ENCODE peak calls at places on chromosomes 13 and 19, in seven cellular contexts. N, Q, M, X, V, L and J are unnamed samples.

GRCh38 chr13:89514534-89515312 is 1832.8 kb upstream of the MIR17HG start:
- DNase-seq in N (no peak), X (peak; percentile 83), M (no peak), V (no peak), Q (peak; percentile 11), L (no peak), J (peak; percentile 91)

GRCh38 chr19:10289167-10289835 is 451 bp upstream of the ICAM5 start:
- DNase-seq in V (peak; percentile 77), N (peak; percentile 77), X (peak; percentile 33), L (no peak), Q (no peak), M (peak; percentile 55), J (no peak)

GRCh38 chr13:103351035-103351828 is 285.0 kb upstream of the SLC10A2 start:
- DNase-seq in X (peak; percentile 37), Q (no peak), N (peak; percentile 3), V (peak; percentile 33), L (no peak), M (peak; percentile 19), J (peak; percentile 67)

GRCh38 chr13:39226359-39226758 is 188.1 kb downstream of the NHLRC3 start:
- DNase-seq in L (no peak), M (no peak), N (no peak), V (no peak), Q (no peak), X (no peak), J (no peak)

GRCh38 chr13:20414475-20415287 is 111.0 kb downstream of the CRYL1 start:
- DNase-seq in N (no peak), M (no peak), L (no peak), X (no peak), Q (no peak), V (no peak), J (no peak)

GRCh38 chr19:34888091-34888490 is 38.6 kb upstream of the ZNF30 start:
- DNase-seq in L (no peak), Q (no peak), N (no peak), M (no peak), X (no peak), V (no peak), J (no peak)

GRCh38 chr13:42626461-42626860 is 52.5 kb downstream of the TNFSF11 start:
- DNase-seq in X (no peak), M (no peak), Q (no peak), L (no peak), N (no peak), V (no peak), J (no peak)

GRCh38 chr13:31913459-31913858 is 118.1 kb upstream of the FRY start:
- DNase-seq in N (no peak), V (peak; percentile 45), M (no peak), L (no peak), Q (no peak), X (peak; percentile 6), J (no peak)

GRCh38 chr13:57633950-57634828 is 2.6 kb downstream of the PCDH17 start:
- DNase-seq in L (no peak), Q (no peak), M (peak; percentile 15), X (no peak), N (no peak), V (no peak), J (no peak)

GRCh38 chr19:39190768-39191167 is 6.0 kb upstream of the NCCRP1 start:
- DNase-seq in V (no peak), M (no peak), Q (no peak), X (no peak), N (no peak), L (no peak), J (no peak)

GRCh38 chr13:109857803-109858202 is 71.4 kb upstream of the IRS2 start:
- DNase-seq in V (no peak), Q (no peak), X (no peak), L (no peak), M (no peak), N (no peak), J (no peak)
- H3K9me3 ChIP-seq in V (no peaks in the 10 kb centered on the region), Q (no peaks in the 10 kb centered on the region), X (no peaks in the 10 kb centered on the region), L (no peaks in the 10 kb centered on the region), M (no peaks in the 10 kb centered on the region), N (no peaks in the 10 kb centered on the region), J (no peaks in the 10 kb centered on the region)

GRCh38 chr13:30341815-30342570 is 34.6 kb upstream of the KATNAL1 start:
- DNase-seq in N (peak; percentile 28), L (peak; percentile 93), Q (peak; percentile 71), V (peak; percentile 96), X (peak; percentile 91), M (peak; percentile 92), J (peak; percentile 94)

GRCh38 chr13:30345426-30346100 is 38.2 kb upstream of the KATNAL1 start:
- DNase-seq in M (no peak), Q (no peak), L (no peak), N (no peak), V (no peak), X (no peak), J (no peak)

GRCh38 chr13:30346789-30347167 is 39.4 kb upstream of the KATNAL1 start:
- DNase-seq in N (no peak), V (no peak), Q (no peak), M (no peak), X (no peak), L (no peak), J (no peak)

GRCh38 chr13:30340367-30341184 is 33.2 kb upstream of the KATNAL1 start:
- DNase-seq in X (peak; percentile 92), Q (peak; percentile 46), L (peak; percentile 41), V (peak; percentile 88), N (peak; percentile 13), M (peak; percentile 85), J (peak; percentile 73)

DNA sequence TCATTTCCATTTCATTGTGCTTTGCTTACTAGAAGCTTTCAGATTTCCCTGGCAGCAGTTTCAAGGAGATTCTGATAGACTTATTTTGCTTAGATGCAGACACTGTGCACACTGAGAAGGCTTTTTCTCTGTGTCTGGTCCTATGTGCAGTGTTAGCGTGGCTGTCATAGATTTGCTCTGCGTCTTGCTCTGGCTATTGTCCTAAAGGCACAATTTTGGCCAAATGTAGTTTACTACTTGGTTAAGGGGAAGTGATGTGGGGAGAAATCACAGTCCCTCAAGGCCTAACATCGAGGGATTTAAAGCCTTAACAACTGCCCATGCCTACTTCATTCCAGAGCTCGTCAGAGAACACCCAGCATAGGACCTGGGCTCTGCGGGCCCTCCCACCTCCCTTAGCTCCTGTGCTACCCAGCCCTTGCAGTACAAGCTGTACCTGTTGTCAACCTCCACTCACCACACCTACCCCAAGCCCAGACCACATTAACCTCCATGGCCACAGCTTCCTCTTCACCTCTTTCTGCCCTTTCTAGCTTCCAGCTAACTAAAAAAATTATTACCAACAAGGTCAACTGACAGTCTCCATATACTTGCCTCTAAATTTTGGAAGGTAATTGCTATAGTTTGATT is 38.9 kb upstream of the KATNAL1 start:
- DNase-seq in X (no peak), N (no peak), L (peak; percentile 44), M (no peak), V (no peak), Q (no peak), J (no peak)
- H3K9me3 ChIP-seq in X (no peaks in the 10 kb centered on the region), N (no peaks in the 10 kb centered on the region), L (no peaks in the 10 kb centered on the region), M (no peaks in the 10 kb centered on the region), V (no peaks in the 10 kb centered on the region), Q (no peaks in the 10 kb centered on the region), J (no peaks in the 10 kb centered on the region)

DNA sequence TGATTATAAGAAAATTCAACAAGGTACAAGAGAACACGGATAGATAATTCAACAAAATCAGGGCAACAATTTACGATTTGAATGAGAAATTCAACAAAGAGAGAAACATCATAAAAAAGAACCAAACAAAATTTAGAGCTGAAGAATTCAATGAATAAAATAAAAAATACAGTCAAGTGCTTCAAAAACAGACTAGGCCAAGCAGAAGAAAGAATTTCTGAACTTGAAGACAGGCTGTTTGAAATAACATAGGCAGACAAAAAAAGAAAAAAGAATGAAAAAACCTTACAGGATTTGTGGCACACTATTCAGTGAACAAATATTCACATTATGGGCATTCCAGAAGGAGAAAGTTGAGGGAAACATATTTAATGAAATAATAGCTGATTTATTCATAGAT is 31.1 kb downstream of the ZNF283 start:
- DNase-seq in Q (no peak), N (no peak), X (no peak), L (no peak), V (no peak), M (no peak), J (no peak)
- H3K9me3 ChIP-seq in Q (peaks cover 28% of the 10 kb centered on the region), N (peaks cover 11% of the 10 kb centered on the region), X (no peaks in the 10 kb centered on the region), L (peaks cover 99% of the 10 kb centered on the region), V (peaks cover 98% of the 10 kb centered on the region), M (peaks cover 5% of the 10 kb centered on the region), J (peaks cover 58% of the 10 kb centered on the region)

DNA sequence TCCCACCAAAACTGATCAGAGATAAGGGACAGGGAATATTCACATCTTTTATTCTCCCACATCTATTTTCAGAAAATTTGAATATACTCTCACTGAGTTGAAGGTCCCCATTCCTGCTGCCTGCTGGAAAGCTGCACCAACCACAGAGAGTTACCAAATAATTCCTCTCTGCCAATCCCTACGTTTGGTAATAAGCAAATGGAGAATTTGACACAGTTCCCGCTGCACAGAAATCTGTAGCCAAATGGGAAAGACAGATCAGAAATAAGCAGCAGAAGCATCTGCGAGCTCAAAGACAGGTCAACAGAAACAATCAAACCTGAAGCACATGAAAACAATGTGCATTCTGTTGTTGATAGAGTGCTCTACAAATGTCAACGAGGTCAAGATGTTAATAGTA is 9.9 kb downstream of the ZNF112 start:
- DNase-seq in V (no peak), N (no peak), L (no peak), M (no peak), Q (no peak), X (no peak), J (no peak)
- H3K9me3 ChIP-seq in V (peaks cover 17% of the 10 kb centered on the region), N (no peaks in the 10 kb centered on the region), L (peaks cover 94% of the 10 kb centered on the region), M (peaks cover 5% of the 10 kb centered on the region), Q (no peaks in the 10 kb centered on the region), X (no peaks in the 10 kb centered on the region), J (peaks cover 35% of the 10 kb centered on the region)

GRCh38 chr19:44007473-44007872 is 4.7 kb downstream of the ZNF230 start:
- DNase-seq in M (no peak), X (no peak), L (no peak), N (no peak), V (no peak), Q (no peak), J (no peak)
- H3K9me3 ChIP-seq in M (peaks cover 22% of the 10 kb centered on the region), X (peaks cover 7% of the 10 kb centered on the region), L (peaks cover 70% of the 10 kb centered on the region), N (no peaks in the 10 kb centered on the region), V (peaks cover 42% of the 10 kb centered on the region), Q (peaks cover 31% of the 10 kb centered on the region), J (peaks cover 33% of the 10 kb centered on the region)

GRCh38 chr19:15714638-15715037 is 13.2 kb upstream of the OR10H2 start:
- DNase-seq in Q (no peak), V (no peak), X (no peak), M (no peak), L (no peak), N (no peak), J (no peak)

GRCh38 chr19:15721208-15721607 is 6.6 kb upstream of the OR10H2 start:
- DNase-seq in X (no peak), V (no peak), L (no peak), M (no peak), N (no peak), Q (no peak), J (no peak)

GRCh38 chr19:15717781-15718180 is 10.0 kb upstream of the OR10H2 start:
- DNase-seq in Q (no peak), X (no peak), V (no peak), L (no peak), N (no peak), M (no peak), J (no peak)

DNA sequence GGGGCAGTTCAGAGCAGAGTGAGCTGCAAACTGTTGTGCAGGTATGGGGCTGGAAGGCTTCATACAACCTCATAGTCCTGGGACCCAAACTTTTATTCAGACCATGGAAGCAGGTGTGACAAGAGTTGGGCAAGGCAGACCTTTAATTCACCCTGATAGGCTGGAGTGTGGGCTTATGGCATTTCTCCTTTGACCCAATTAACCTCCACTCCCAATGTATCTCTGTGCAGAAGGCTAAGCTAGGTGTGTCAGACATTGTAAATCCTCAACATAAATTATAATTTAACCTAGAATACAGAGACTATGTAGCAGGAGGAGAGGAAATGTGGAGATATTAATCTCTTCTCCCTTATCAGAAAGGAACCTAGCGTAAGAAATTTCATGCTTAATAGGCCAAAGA is 12.2 kb upstream of the OR10H2 start:
- DNase-seq in L (no peak), X (no peak), Q (no peak), M (no peak), N (no peak), V (no peak), J (no peak)
- H3K9me3 ChIP-seq in L (no peaks in the 10 kb centered on the region), X (no peaks in the 10 kb centered on the region), Q (peaks cover 12% of the 10 kb centered on the region), M (peaks cover 2% of the 10 kb centered on the region), N (no peaks in the 10 kb centered on the region), V (peaks cover 6% of the 10 kb centered on the region), J (no peaks in the 10 kb centered on the region)